ENCODE peak calls at places on chromosome X, in eight cellular contexts. I, T, Z, N, M, E, G and U are unnamed samples.

GRCh38 chrX:43808231-43808630 is 74.0 kb downstream of the MAOB start:
- DNase-seq in I (no peak), T (no peak), Z (no peak), N (no peak), M (no peak), E (no peak), G (no peak), U (no peak)

GRCh38 chrX:130295519-130296314 is 27.0 kb upstream of the ZNF280C start:
- DNase-seq in I (peak; percentile 2), T (no peak), Z (no peak), N (no peak), M (no peak), E (no peak), G (no peak), U (no peak)

GRCh38 chrX:74523870-74524735 is 90.3 kb downstream of the RLIM start:
- DNase-seq in I (no peak), T (no peak), Z (no peak), N (no peak), M (no peak), E (no peak), G (no peak), U (no peak)

GRCh38 chrX:1529328-1529727 is 7.7 kb downstream of the P2RY8 start:
- DNase-seq in I (no peak), T (no peak), Z (no peak), N (no peak), M (no peak), E (no peak), G (no peak), U (no peak)

GRCh38 chrX:34875204-34875603 is 67.4 kb upstream of the FAM47B start:
- DNase-seq in I (peak; percentile 50), T (no peak), Z (peak; percentile 69), N (no peak), M (no peak), E (peak; percentile 74), G (no peak), U (no peak)

GRCh38 chrX:15988661-15989603 is 134.3 kb upstream of the AP1S2 start:
- DNase-seq in I (peak; percentile 78), T (no peak), Z (peak; percentile 63), N (no peak), M (no peak), E (peak; percentile 83), G (no peak), U (no peak)

GRCh38 chrX:139826065-139827044 is 106.5 kb downstream of the ATP11C start:
- DNase-seq in I (peak; percentile 44), T (no peak), Z (peak; percentile 46), N (no peak), M (no peak), E (peak; percentile 88), G (no peak), U (no peak)

GRCh38 chrX:153726286-153727107 is 1.8 kb downstream of the ABCD1 start:
- DNase-seq in I (peak; percentile 51), T (peak; percentile 92), Z (no peak), N (peak; percentile 24), M (peak; percentile 68), E (peak; percentile 25), G (peak; percentile 63), U (no peak)

GRCh38 chrX:30865020-30865419 is 24.0 kb downstream of the TAB3 start:
- DNase-seq in I (peak; percentile 5), T (no peak), Z (no peak), N (no peak), M (no peak), E (no peak), G (no peak), U (no peak)

GRCh38 chrX:155132110-155132509 is 60.8 kb downstream of the BRCC3 start:
- DNase-seq in I (no peak), T (no peak), Z (no peak), N (no peak), M (no peak), E (no peak), G (no peak), U (no peak)

GRCh38 chrX:134373736-134374135 is 86.2 kb upstream of the HPRT1 start:
- DNase-seq in I (no peak), T (no peak), Z (no peak), N (no peak), M (no peak), E (no peak), G (no peak), U (no peak)

GRCh38 chrX:54495814-54496516 is at the start of gene FGD1:
- DNase-seq in I (peak; percentile 71), T (peak; percentile 78), Z (peak; percentile 7), N (peak; percentile 35), M (peak; percentile 74), E (peak; percentile 54), G (peak; percentile 82), U (peak; percentile 72)

GRCh38 chrX:47501226-47502071 is 18.4 kb upstream of the ZNF41 start:
- DNase-seq in I (peak; percentile 50), T (no peak), Z (peak; percentile 39), N (no peak), M (no peak), E (peak; percentile 91), G (no peak), U (no peak)

GRCh38 chrX:132652871-132653270 is 164.0 kb upstream of the MBNL3 start:
- DNase-seq in I (no peak), T (no peak), Z (no peak), N (no peak), M (no peak), E (peak; percentile 61), G (no peak), U (no peak)

GRCh38 chrX:16711219-16712115 is 1.0 kb downstream of the CTPS2 start:
- DNase-seq in I (no peak), T (no peak), Z (no peak), N (no peak), M (no peak), E (no peak), G (no peak), U (no peak)

DNA sequence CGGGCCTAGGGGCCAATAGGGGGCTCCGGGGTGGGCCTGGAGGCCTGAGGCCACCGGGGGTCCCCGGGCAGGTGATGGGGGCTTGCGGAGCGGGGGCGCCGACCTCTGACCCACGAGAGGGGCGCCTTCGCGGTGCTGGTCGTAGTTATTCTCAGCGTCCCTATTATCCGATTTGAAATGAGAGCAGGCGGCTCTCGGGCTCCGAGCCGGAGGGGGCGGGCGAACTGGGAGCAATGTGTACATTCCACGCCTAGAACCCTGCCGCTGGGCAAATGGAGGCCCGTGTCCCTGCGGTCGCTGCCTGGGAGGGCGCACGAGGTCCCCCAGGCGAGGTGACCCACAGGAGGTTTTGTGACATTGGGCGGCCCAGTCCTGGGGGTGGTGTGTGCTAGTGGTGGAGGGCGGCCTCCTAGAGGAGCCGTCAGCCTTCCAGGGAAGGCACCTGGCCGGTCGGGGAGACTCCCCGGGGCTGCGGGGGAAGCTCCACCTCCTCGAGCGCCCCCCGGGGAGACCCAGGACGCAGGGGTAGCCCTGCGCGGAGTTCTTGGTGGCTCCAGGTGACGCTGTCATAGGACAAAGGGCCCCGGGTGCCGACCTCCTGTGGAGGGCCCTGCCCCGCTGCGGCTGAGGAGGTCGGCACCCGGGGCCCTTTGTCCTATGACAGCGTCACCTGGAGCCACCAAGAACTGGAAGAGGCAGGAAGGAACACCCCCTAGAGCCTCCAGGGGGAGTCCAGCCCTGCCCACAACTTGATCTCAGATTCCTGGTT is 102.6 kb upstream of the PRKX start:
- DNase-seq in I (peak; percentile 34), T (peak; percentile 91), Z (peak; percentile 32), N (no peak), M (peak; percentile 67), E (peak; percentile 17), G (peak; percentile 64), U (no peak)
- TF ChIP-seq CTCF in I (no peak), T (no peak), Z (peak; percentile 40), N (no peak), M (no peak), E (peak; percentile 16), G (no peak), U (no peak)

GRCh38 chrX:145213504-145213903 is 33.8 kb upstream of the SPANXN1 start:
- DNase-seq in I (no peak), T (no peak), Z (peak; percentile 2), N (no peak), M (no peak), E (no peak), G (no peak), U (no peak)
- TF ChIP-seq CTCF in I (no peak), T (no peak), Z (peak; percentile 19), N (no peak), M (no peak), E (peak; percentile 27), G (no peak), U (peak; percentile 19)

GRCh38 chrX:101488796-101489195 is 3.5 kb downstream of the ARMCX4 start:
- DNase-seq in I (no peak), T (no peak), Z (no peak), N (no peak), M (no peak), E (no peak), G (no peak), U (no peak)

GRCh38 chrX:101493225-101493624 is 8.0 kb downstream of the ARMCX4 start:
- DNase-seq in I (no peak), T (no peak), Z (no peak), N (no peak), M (no peak), E (no peak), G (no peak), U (no peak)

GRCh38 chrX:101491943-101492342 is 6.7 kb downstream of the ARMCX4 start:
- DNase-seq in I (no peak), T (no peak), Z (no peak), N (no peak), M (no peak), E (no peak), G (no peak), U (no peak)
- TF ChIP-seq CTCF in I (no peak), T (no peak), Z (no peak), N (no peak), M (no peak), E (no peak), G (no peak), U (no peak)

GRCh38 chrX:107624893-107625292 is 3.4 kb upstream of the PRPS1 start:
- DNase-seq in I (no peak), T (no peak), Z (no peak), N (no peak), M (no peak), E (no peak), G (no peak), U (no peak)

GRCh38 chrX:107627792-107628661 is at the start of gene PRPS1:
- DNase-seq in I (peak; percentile 96), T (peak; percentile 96), Z (peak; percentile 90), N (peak; percentile 81), M (peak; percentile 84), E (peak; percentile 93), G (peak; percentile 91), U (peak; percentile 24)

GRCh38 chrX:107625776-107626175 is 2.5 kb upstream of the PRPS1 start:
- DNase-seq in I (no peak), T (no peak), Z (no peak), N (no peak), M (no peak), E (no peak), G (no peak), U (no peak)

GRCh38 chrX:107626916-107627315 is 1.4 kb upstream of the PRPS1 start:
- DNase-seq in I (no peak), T (no peak), Z (no peak), N (no peak), M (no peak), E (no peak), G (no peak), U (no peak)

DNA sequence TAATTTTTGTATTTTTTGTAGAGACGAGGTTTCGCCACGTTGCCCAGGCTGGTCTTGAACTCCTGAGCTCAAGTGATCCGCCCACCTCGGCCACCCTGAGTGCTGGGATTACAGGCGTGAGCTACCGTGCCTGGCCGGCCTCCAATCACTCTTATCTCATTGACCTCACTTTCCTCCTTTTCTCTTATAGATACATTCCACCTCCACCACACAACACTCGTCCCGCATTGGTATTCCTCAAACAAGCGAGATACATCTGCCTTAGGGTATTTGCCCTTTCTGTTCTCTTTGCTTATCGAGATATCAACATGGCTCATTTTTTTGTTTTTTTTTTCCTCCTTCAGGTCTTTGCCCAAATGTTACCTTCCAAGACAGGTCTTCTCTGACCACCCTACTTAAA is 1.8 kb upstream of the PRPS1 start:
- DNase-seq in I (no peak), T (no peak), Z (no peak), N (no peak), M (no peak), E (no peak), G (no peak), U (no peak)
- TF ChIP-seq CTCF in I (no peak), T (no peak), Z (no peak), N (no peak), M (no peak), E (no peak), G (no peak), U (no peak)